ENCODE peak calls at places on chromosome 2, in six cellular contexts. L is K562, H is HepG2, J is GM12878, V is SK-N-SH, W is H1. Z is an unnamed sample.

GRCh38 chr2:29902356-29902755 is 19.0 kb downstream of the ALK start:
- DNase-seq in V (no peak), L (no peak), H (no peak), J (no peak), W (no peak), Z (no peak)

GRCh38 chr2:53286336-53286735 is 481.3 kb upstream of the CHAC2 start:
- DNase-seq in V (no peak), W (no peak), L (no peak), H (no peak), J (no peak), Z (no peak)

GRCh38 chr2:218732761-218733158 is 22.1 kb downstream of the TTLL4 start:
- DNase-seq in W (no peak), J (no peak), H (no peak), L (no peak), V (no peak), Z (no peak)

GRCh38 chr2:207475546-207475945 is 54.2 kb upstream of the CREB1 start:
- DNase-seq in W (no peak), L (no peak), J (no peak), H (no peak), V (no peak), Z (no peak)

GRCh38 chr2:230160112-230160660 is 59.6 kb downstream of the SP110 start:
- DNase-seq in W (peak), L (peak), J (peak), V (peak), H (peak), Z (peak)

GRCh38 chr2:110955045-110955444 is 165.7 kb upstream of the BCL2L11 start:
- DNase-seq in L (no peak), W (no peak), V (no peak), H (no peak), J (no peak), Z (no peak)

GRCh38 chr2:205133544-205133943 is 548.8 kb upstream of the NRP2 start:
- DNase-seq in W (no peak), L (no peak), J (no peak), V (peak), H (no peak), Z (no peak)

GRCh38 chr2:186874713-186875112 is 25.7 kb upstream of the ZSWIM2 start:
- DNase-seq in J (no peak), W (no peak), H (no peak), V (no peak), L (no peak), Z (no peak)

GRCh38 chr2:149781263-149781808 is 193.8 kb upstream of the MMADHC start:
- DNase-seq in V (no peak), L (no peak), H (no peak), W (no peak), J (no peak), Z (no peak)

DNA sequence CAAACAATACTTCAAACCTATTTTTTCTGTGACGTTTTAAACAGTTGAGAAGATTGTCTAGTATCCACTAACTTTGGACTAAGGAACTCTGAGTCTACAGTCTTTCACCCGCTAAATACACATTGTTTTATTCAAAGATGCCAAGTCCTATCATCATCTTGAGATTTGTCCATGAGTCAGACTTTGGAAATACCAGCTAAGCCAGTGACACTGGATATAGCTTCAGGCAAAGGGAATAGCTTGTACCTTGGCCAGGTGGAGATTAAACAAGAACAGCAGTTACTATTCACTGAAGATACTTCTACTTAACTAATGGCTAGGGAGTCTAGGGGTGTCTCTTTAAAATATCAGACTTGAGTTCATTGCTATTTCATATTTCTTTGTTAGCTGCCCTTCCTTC is 137.5 kb downstream of the COMMD1 start:
- DNase-seq in V (no peak), H (no peak), W (no peak), L (no peak), J (no peak), Z (no peak)
- TF ChIP-seq GABPA in V (no peak), H (no peak), W (no peak), L (no peak), J (no peak), Z (no peak)

DNA sequence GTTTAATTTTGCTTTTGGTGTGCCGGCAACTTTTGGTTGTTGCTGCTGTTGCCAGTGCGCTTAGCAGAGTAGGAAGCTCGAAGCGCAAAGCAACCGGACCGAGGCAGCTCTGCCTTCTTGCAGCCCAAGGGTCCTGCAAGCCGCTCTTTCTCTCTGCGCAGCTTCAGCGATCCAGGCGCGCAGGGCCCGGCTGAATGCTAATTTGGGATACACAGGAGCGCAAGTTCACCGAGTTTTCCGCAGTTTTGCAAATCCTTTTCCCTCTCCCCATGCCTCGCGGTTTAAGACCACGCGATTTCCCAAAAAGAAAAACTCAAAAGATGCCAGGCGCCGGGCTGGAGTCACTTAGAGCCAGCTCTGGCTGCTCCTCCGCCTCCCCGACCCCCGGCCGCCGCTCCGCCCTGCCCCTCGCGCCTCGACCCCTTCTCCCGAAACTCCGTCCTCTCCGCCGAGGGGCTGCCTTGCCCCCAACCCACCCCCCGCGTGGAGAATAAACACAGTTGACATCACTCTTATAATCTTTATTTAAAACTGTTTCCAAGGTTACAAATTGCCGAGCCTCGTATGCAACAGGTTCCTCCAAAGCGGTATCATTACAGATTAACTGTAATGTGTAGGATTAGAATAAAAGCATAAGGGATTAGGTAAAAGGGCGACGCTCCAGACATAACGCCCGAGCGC is 13.4 kb upstream of the SIX3 start:
- DNase-seq in W (peak), J (no peak), H (no peak), L (no peak), V (no peak), Z (no peak)
- TF ChIP-seq POLR2AphosphoS5 in W (no peak), J (no peak), H (no peak), L (no peak), V (no peak), Z (no peak)

DNA sequence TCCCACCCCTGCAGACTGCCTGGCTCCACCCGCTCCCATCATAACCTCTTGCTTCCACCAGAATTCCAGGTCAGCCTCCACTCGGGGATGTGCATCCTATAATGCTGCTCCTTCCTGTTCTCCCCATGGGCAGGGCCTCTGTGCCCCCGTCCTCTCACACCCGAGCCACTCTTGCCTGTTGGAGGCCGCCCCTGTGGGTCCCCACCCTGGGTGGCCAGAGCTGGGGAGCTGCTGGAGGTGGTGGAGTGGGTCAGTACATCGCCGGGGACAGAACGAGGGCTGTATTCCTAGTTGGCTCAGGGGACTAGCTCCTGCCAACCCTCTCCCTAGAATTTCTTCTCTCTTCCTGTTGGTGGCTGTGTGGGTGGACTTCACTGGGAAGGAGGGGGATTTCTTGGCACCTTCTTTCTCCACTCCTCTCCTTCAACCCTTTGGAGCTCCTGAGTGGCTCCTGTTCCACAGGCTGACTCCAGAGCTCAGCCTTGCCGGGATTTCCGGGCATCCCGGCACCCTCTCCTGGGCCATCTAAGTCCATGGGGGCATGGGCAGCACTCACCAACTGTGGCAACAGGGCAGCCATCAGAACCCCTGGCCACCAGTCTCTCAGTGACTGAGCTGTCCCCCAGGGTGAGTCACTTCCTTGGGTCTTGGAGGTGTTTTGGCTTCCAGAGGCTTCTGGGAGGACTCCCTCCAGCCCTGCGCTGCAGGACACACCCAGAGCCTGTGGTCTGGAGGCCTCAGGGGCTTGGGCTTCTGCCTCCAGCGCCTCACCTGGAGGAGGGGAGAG is 88.2 kb upstream of the MCFD2 start:
- DNase-seq in J (no peak), V (no peak), L (peak), H (no peak), W (no peak), Z (no peak)
- TF ChIP-seq GABPA in J (no peak), V (no peak), L (no peak), H (no peak), W (no peak), Z (no peak)

DNA sequence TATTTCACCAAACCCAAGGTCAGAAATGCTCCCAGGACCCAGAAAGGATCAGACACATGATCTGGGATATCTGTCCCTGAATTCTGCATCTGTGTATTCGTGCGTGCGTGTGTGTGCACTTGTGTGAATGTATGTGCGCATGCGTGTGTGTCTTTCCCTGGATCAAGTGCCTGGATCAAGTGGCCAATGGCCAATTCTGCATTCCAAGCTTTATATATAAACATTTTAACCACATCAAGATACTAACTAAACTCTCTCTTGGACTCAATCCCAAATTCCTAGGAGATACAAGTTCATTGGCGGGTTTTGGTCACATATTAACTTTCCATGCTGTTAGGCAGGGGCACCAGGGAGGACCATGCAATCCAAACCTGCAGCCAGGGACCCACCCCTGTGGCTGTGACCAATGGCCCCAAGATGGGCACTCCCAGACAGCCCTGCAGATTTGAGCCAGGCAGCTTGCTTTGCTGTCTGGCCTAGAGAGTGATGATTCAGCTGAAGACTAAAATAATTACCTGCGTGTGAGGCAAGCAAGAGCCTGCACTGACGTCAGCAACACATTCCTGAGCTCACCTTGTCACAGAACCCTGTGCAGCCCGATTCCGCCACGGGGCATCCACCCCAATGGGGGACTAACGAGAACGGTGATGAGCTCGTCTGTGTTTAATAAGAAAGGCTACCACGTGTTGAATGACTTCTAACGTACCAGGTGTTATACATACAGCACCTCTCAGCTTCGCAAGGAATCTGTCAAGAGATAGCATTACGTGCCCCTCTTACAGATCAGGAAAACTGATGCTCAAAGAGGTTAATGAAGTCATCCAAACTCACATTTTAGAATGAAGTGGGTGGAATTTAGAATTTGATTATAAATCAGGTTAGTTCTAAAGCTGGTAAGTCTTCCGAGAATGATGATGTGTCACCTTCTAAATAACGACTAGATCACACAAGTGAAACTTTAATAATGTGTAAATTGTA is 45.4 kb upstream of the ROCK2 start:
- DNase-seq in V (no peak), H (peak), L (no peak), W (no peak), J (no peak), Z (no peak)
- TF ChIP-seq POLR2AphosphoS5 in V (no peak), H (no peak), L (no peak), W (no peak), J (no peak), Z (no peak)

GRCh38 chr2:126770466-126770865 is 114.5 kb downstream of the GYPC start:
- DNase-seq in W (no peak), L (no peak), V (no peak), H (no peak), J (no peak), Z (no peak)

GRCh38 chr2:126769118-126769517 is 113.2 kb downstream of the GYPC start:
- DNase-seq in V (no peak), J (no peak), W (no peak), H (no peak), L (peak), Z (no peak)

GRCh38 chr2:126771094-126771493 is 115.1 kb downstream of the GYPC start:
- DNase-seq in J (no peak), L (no peak), W (no peak), H (no peak), V (no peak), Z (no peak)

GRCh38 chr2:126774290-126774689 is 118.3 kb downstream of the GYPC start:
- DNase-seq in V (no peak), L (no peak), H (no peak), J (no peak), W (no peak), Z (no peak)

DNA sequence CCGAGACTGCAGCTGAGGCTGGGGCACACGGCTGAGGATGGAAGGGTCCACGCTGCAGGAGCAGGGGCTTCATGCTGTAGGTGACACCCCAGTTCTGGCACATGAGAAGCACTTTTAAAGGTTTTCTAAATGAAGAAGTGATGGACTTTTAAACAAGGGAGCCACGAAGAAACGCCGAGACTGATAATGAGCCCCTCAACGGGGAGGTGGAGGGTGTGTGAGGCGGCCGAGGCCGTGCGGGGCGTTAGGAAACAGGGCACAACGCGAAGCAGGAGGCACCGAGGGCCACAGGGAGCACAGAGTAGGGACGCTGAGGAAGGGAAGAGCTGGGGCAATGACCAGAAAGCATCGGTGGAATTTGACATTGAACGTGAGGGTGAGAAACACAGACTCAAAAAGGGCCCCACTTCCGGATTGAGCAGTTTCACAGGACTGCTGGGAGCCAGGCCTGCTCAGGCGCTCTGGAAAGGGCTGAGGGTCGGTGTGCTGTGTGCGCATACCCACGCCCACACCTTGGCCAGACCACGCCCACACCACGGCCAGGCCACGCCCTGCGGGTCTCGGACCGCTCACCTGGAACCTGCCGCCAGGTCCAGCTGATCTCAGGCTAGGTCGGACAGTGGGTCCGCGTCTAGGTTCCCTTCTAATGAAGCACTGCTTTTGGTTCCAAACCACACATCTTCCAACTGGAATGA is 115.7 kb downstream of the GYPC start:
- DNase-seq in J (no peak), H (no peak), L (no peak), V (no peak), W (no peak), Z (no peak)
- TF ChIP-seq GABPA in J (no peak), H (no peak), L (no peak), V (no peak), W (no peak), Z (no peak)